ENCODE peak calls at places on chromosomes 7 and 10, in nine cellular contexts. T is non-pigmented ciliary epithelial cell; D is activated naive CD4-positive, alpha-beta T cell treated with Interleukin-2 at 50 U/mL for 16 hours; H is gastrocnemius medialis; Z is Right ventricle myocardium superior; Y is GM12892; E is hepatocyte; N is left cardiac atrium; S is cardiac fibroblast. A is an unnamed sample.
A peak's percentile ranks its signal among the peaks of the same experiment; 100 is the strongest.

GRCh38 chr10:5843814-5844705 is 30.8 kb upstream of the GDI2 start:
- DNase-seq in T (no peak), D (no peak), H (no peak), Z (no peak), Y (no peak), E (no peak), N (no peak), S (no peak), A (no peak)

GRCh38 chr10:110413049-110413783 is 84.5 kb upstream of the DUSP5 start:
- DNase-seq in T (no peak), D (no peak), H (no peak), Z (no peak), Y (no peak), E (no peak), N (no peak), S (no peak), A (no peak)

GRCh38 chr10:60863796-60864195 is 80.2 kb downstream of the RHOBTB1 start:
- DNase-seq in T (no peak), D (no peak), H (no peak), Z (no peak), Y (no peak), E (no peak), N (no peak), S (no peak), A (no peak)

GRCh38 chr7:158950914-158951635 is 94.7 kb downstream of the DYNC2I1 start:
- DNase-seq in T (no peak), D (no peak), H (no peak), Z (no peak), Y (no peak), E (no peak), N (no peak), S (no peak), A (no peak)

GRCh38 chr7:41995632-41996271 is 241.3 kb downstream of the GLI3 start:
- DNase-seq in T (no peak), D (no peak), H (no peak), Z (no peak), Y (no peak), E (no peak), N (no peak), S (no peak), A (no peak)

GRCh38 chr7:83072576-83073517 is 89.8 kb downstream of the PCLO start:
- DNase-seq in T (no peak), D (no peak), H (no peak), Z (no peak), Y (no peak), E (no peak), N (no peak), S (no peak), A (no peak)

GRCh38 chr7:86002858-86003257 is 640.9 kb upstream of the GRM3 start:
- DNase-seq in T (no peak), D (no peak), H (no peak), Z (no peak), Y (no peak), E (no peak), N (no peak), S (no peak), A (no peak)

GRCh38 chr7:82017334-82017943 is 247.6 kb upstream of the HGF start:
- DNase-seq in T (no peak), D (no peak), H (no peak), Z (no peak), Y (no peak), E (peak; percentile 21), N (no peak), S (peak; percentile 68), A (no peak)

GRCh38 chr10:132363921-132364593 is 32.1 kb downstream of the LRRC27 start:
- DNase-seq in T (peak; percentile 5), D (peak; percentile 22), H (no peak), Z (peak; percentile 33), Y (no peak), E (peak; percentile 90), N (no peak), S (peak; percentile 42), A (no peak)

GRCh38 chr10:66980276-66980675 is 54.4 kb downstream of the LRRTM3 start:
- DNase-seq in T (no peak), D (no peak), H (no peak), Z (no peak), Y (no peak), E (no peak), N (no peak), S (no peak), A (no peak)

GRCh38 chr10:125216309-125216708 is 55.9 kb upstream of the CTBP2 start:
- DNase-seq in T (no peak), D (no peak), H (no peak), Z (no peak), Y (no peak), E (no peak), N (no peak), S (no peak), A (no peak)

GRCh38 chr7:6167587-6168154 is 104.8 kb downstream of the CYTH3 start:
- DNase-seq in T (no peak), D (no peak), H (no peak), Z (no peak), Y (no peak), E (no peak), N (no peak), S (no peak), A (no peak)

GRCh38 chr10:96670786-96671185 is 49.5 kb downstream of the PIK3AP1 start:
- DNase-seq in T (no peak), D (no peak), H (no peak), Z (no peak), Y (no peak), E (no peak), N (no peak), S (no peak), A (no peak)

GRCh38 chr7:140262242-140262903 is 85.6 kb upstream of the KDM7A start:
- DNase-seq in T (no peak), D (no peak), H (no peak), Z (no peak), Y (no peak), E (no peak), N (no peak), S (no peak), A (no peak)

GRCh38 chr7:99551329-99551728 is 585 bp downstream of the FAM200A start:
- DNase-seq in T (no peak), D (no peak), H (no peak), Z (no peak), Y (no peak), E (peak; percentile 11), N (no peak), S (no peak), A (no peak)

GRCh38 chr10:92238586-92239098 is 52.2 kb downstream of the CPEB3 start:
- DNase-seq in T (peak; percentile 27), D (no peak), H (peak; percentile 82), Z (no peak), Y (no peak), E (peak; percentile 63), N (peak; percentile 51), S (peak; percentile 43), A (no peak)

GRCh38 chr10:130766071-130766470 is 545.5 kb downstream of the TCERG1L start:
- DNase-seq in T (no peak), D (no peak), H (no peak), Z (no peak), Y (no peak), E (no peak), N (peak; percentile 3), S (no peak), A (no peak)

GRCh38 chr10:118101501-118101900 is 54.8 kb upstream of the RAB11FIP2 start:
- DNase-seq in T (no peak), D (no peak), H (no peak), Z (no peak), Y (no peak), E (no peak), N (no peak), S (peak; percentile 2), A (no peak)

GRCh38 chr7:94823952-94824351 is 83.4 kb upstream of the PPP1R9A start:
- DNase-seq in T (peak; percentile 19), D (no peak), H (no peak), Z (no peak), Y (no peak), E (peak; percentile 26), N (no peak), S (peak; percentile 17), A (no peak)

GRCh38 chr7:144830024-144830785 is 5.6 kb downstream of the TPK1 start:
- DNase-seq in T (no peak), D (no peak), H (no peak), Z (no peak), Y (no peak), E (peak; percentile 17), N (no peak), S (no peak), A (no peak)

GRCh38 chr10:83212632-83213349 is 926.5 kb upstream of the GHITM start:
- DNase-seq in T (no peak), D (no peak), H (no peak), Z (no peak), Y (no peak), E (no peak), N (no peak), S (peak; percentile 9), A (no peak)

GRCh38 chr10:91797077-91797690 is 1.0 kb upstream of the TNKS2 start:
- DNase-seq in T (no peak), D (no peak), H (no peak), Z (no peak), Y (no peak), E (peak; percentile 14), N (no peak), S (no peak), A (no peak)

GRCh38 chr10:25191162-25191895 is 16.5 kb downstream of the GPR158 start:
- DNase-seq in T (no peak), D (no peak), H (no peak), Z (no peak), Y (no peak), E (no peak), N (no peak), S (no peak), A (no peak)

GRCh38 chr7:94188350-94188749 is 184.2 kb upstream of the BET1 start:
- DNase-seq in T (no peak), D (no peak), H (no peak), Z (no peak), Y (no peak), E (no peak), N (no peak), S (peak; percentile 59), A (no peak)

GRCh38 chr10:101986277-101986971 is 69.5 kb downstream of the ARMH3 start:
- DNase-seq in T (no peak), D (no peak), H (no peak), Z (peak; percentile 69), Y (no peak), E (no peak), N (peak; percentile 60), S (peak; percentile 84), A (no peak)

GRCh38 chr7:47672966-47673365 is 91.1 kb upstream of the TNS3 start:
- DNase-seq in T (no peak), D (no peak), H (no peak), Z (peak; percentile 9), Y (no peak), E (no peak), N (no peak), S (no peak), A (no peak)

GRCh38 chr10:110947061-110947595 is 27.7 kb downstream of the SHOC2 start:
- DNase-seq in T (peak; percentile 28), D (no peak), H (no peak), Z (no peak), Y (no peak), E (no peak), N (no peak), S (no peak), A (no peak)

GRCh38 chr10:59337254-59337653 is 25.1 kb downstream of the FAM13C start:
- DNase-seq in T (peak; percentile 17), D (no peak), H (peak; percentile 72), Z (no peak), Y (no peak), E (peak; percentile 19), N (no peak), S (peak; percentile 78), A (no peak)

GRCh38 chr10:69139961-69140360 is 16.0 kb downstream of the VPS26A start:
- DNase-seq in T (no peak), D (no peak), H (no peak), Z (no peak), Y (no peak), E (no peak), N (no peak), S (no peak), A (no peak)

GRCh38 chr7:107179326-107180163 is 10.7 kb downstream of the HBP1 start:
- DNase-seq in T (no peak), D (no peak), H (no peak), Z (no peak), Y (no peak), E (peak; percentile 17), N (no peak), S (no peak), A (no peak)

GRCh38 chr7:91657386-91658120 is 222.9 kb downstream of the MTERF1 start:
- DNase-seq in T (peak; percentile 73), D (no peak), H (no peak), Z (no peak), Y (no peak), E (no peak), N (no peak), S (peak; percentile 93), A (no peak)

A was measured in GM18507.